ENCODE peak calls at places on chromosomes 2 and 18, in seven cellular contexts. V, U, D, J, W, L and E are unnamed samples.

GRCh38 chr2:160292225-160292624 is 92.2 kb upstream of the ITGB6 start:
- DNase-seq in V (no peak), U (no peak), D (no peak), J (no peak), W (no peak), L (no peak), E (no peak)

GRCh38 chr2:86383844-86384243 is 46.4 kb upstream of the REEP1 start:
- DNase-seq in V (no peak), U (no peak), D (no peak), J (peak; percentile 44), W (no peak), L (no peak), E (no peak)

GRCh38 chr2:188751786-188752185 is 222.4 kb upstream of the COL3A1 start:
- DNase-seq in V (no peak), U (no peak), D (no peak), J (no peak), W (no peak), L (no peak), E (no peak)

GRCh38 chr2:54384301-54385035 is 71.7 kb upstream of the SPTBN1 start:
- DNase-seq in V (no peak), U (no peak), D (no peak), J (no peak), W (no peak), L (no peak), E (no peak)

GRCh38 chr2:10764896-10765295 is 43.5 kb downstream of the ATP6V1C2 start:
- DNase-seq in V (no peak), U (no peak), D (no peak), J (no peak), W (no peak), L (no peak), E (no peak)

GRCh38 chr2:85723707-85724360 is 29.7 kb downstream of the GNLY start:
- DNase-seq in V (no peak), U (no peak), D (no peak), J (no peak), W (no peak), L (no peak), E (no peak)

GRCh38 chr2:37627715-37628114 is 43.7 kb downstream of the CDC42EP3 start:
- DNase-seq in V (no peak), U (peak; percentile 35), D (no peak), J (no peak), W (no peak), L (no peak), E (no peak)

GRCh38 chr2:172455121-172455515 is 27.7 kb downstream of the ITGA6 start:
- DNase-seq in V (no peak), U (no peak), D (peak; percentile 22), J (no peak), W (no peak), L (no peak), E (peak; percentile 22)

GRCh38 chr18:79559121-79559835 is 120.3 kb upstream of the CTDP1 start:
- DNase-seq in V (no peak), U (no peak), D (no peak), J (no peak), W (no peak), L (no peak), E (no peak)

GRCh38 chr2:220646424-220646823 is 925.7 kb downstream of the EPHA4 start:
- DNase-seq in V (no peak), U (peak; percentile 36), D (no peak), J (no peak), W (no peak), L (no peak), E (no peak)

GRCh38 chr18:70650878-70651277 is 362.0 kb downstream of the SOCS6 start:
- DNase-seq in V (no peak), U (no peak), D (no peak), J (no peak), W (no peak), L (no peak), E (no peak)

GRCh38 chr2:10281891-10282290 is 20.8 kb upstream of the HPCAL1 start:
- DNase-seq in V (peak; percentile 4), U (no peak), D (no peak), J (no peak), W (no peak), L (no peak), E (no peak)

GRCh38 chr2:100957971-100958653 is 44.0 kb upstream of the RPL31 start:
- DNase-seq in V (peak; percentile 34), U (no peak), D (no peak), J (peak; percentile 82), W (no peak), L (no peak), E (no peak)

GRCh38 chr2:73069855-73070650 is 1.5 kb downstream of the SFXN5 start:
- DNase-seq in V (no peak), U (no peak), D (no peak), J (peak; percentile 27), W (no peak), L (no peak), E (no peak)

GRCh38 chr18:3706279-3707097 is 256.5 kb downstream of the TGIF1 start:
- DNase-seq in V (no peak), U (no peak), D (no peak), J (no peak), W (no peak), L (no peak), E (no peak)

GRCh38 chr2:188320861-188321260 is 29.2 kb downstream of the GULP1 start:
- DNase-seq in V (no peak), U (no peak), D (no peak), J (no peak), W (no peak), L (no peak), E (no peak)

GRCh38 chr2:237705225-237705524 is 77.8 kb downstream of the LRRFIP1 start:
- DNase-seq in V (no peak), U (no peak), D (no peak), J (peak; percentile 59), W (no peak), L (no peak), E (no peak)

GRCh38 chr18:40017026-40017425 is 1938.0 kb upstream of the PIK3C3 start:
- DNase-seq in V (no peak), U (no peak), D (no peak), J (no peak), W (no peak), L (no peak), E (no peak)

GRCh38 chr2:236579746-236580315 is 10.2 kb downstream of the ACKR3 start:
- DNase-seq in V (no peak), U (no peak), D (peak; percentile 51), J (no peak), W (no peak), L (no peak), E (no peak)

GRCh38 chr2:171703574-171704347 is 16.5 kb downstream of the DYNC1I2 start:
- DNase-seq in V (no peak), U (peak; percentile 57), D (no peak), J (peak; percentile 32), W (no peak), L (no peak), E (no peak)

GRCh38 chr2:85604568-85605339 is 2.3 kb upstream of the TMEM150A start:
- DNase-seq in V (no peak), U (no peak), D (no peak), J (peak; percentile 8), W (no peak), L (no peak), E (no peak)

GRCh38 chr2:127615511-127616166 is 30.3 kb upstream of the GPR17 start:
- DNase-seq in V (no peak), U (no peak), D (no peak), J (no peak), W (no peak), L (no peak), E (no peak)

GRCh38 chr2:68709421-68709911 is 25.1 kb upstream of the ARHGAP25 start:
- DNase-seq in V (no peak), U (peak; percentile 54), D (peak; percentile 49), J (peak; percentile 53), W (no peak), L (no peak), E (peak; percentile 17)

GRCh38 chr2:15603948-15604347 is 12.3 kb downstream of the DDX1 start:
- DNase-seq in V (no peak), U (no peak), D (no peak), J (no peak), W (no peak), L (no peak), E (no peak)

GRCh38 chr2:199136681-199137080 is 321.1 kb downstream of the SATB2 start:
- DNase-seq in V (no peak), U (no peak), D (no peak), J (peak; percentile 65), W (no peak), L (no peak), E (peak; percentile 48)

GRCh38 chr2:125444106-125444505 is 1211.9 kb upstream of the GYPC start:
- DNase-seq in V (no peak), U (no peak), D (no peak), J (no peak), W (no peak), L (no peak), E (no peak)

GRCh38 chr2:189613650-189614420 is 33.2 kb upstream of the SLC40A1 start:
- DNase-seq in V (peak; percentile 22), U (no peak), D (no peak), J (peak; percentile 11), W (no peak), L (no peak), E (no peak)

GRCh38 chr18:11498821-11499220 is 110.6 kb upstream of the SLC35G4 start:
- DNase-seq in V (no peak), U (no peak), D (no peak), J (no peak), W (no peak), L (no peak), E (no peak)

GRCh38 chr2:224040753-224041152 is 1.7 kb upstream of the SERPINE2 start:
- DNase-seq in V (no peak), U (no peak), D (no peak), J (no peak), W (no peak), L (no peak), E (no peak)

GRCh38 chr18:22238036-22238435 is 68.6 kb downstream of the GATA6 start:
- DNase-seq in V (no peak), U (no peak), D (no peak), J (no peak), W (no peak), L (no peak), E (no peak)